ENCODE peak calls at places on chromosomes 3 and 15, in seven cellular contexts. One of them, this sample, is unnamed.
A peak's percentile ranks its signal among the peaks of the same experiment; 100 is the strongest.

GRCh38 chr3:71689305-71689704 is 35.9 kb downstream of the EIF4E3 start:
- DNase-seq in IMR-90: no peak
- DNase-seq in right lobe of liver: no peak
- DNase-seq in adrenal gland: no peak
- DNase-seq in astrocyte of the cerebellum: no peak
- DNase-seq in fibroblast of lung: no peak
- DNase-seq in neural progenitor cell: no peak
- DNase-seq in this sample: no peak

GRCh38 chr15:70376929-70377691 is 279.4 kb upstream of the TLE3 start:
- DNase-seq in IMR-90: peak; percentile 2
- DNase-seq in right lobe of liver: peak; percentile 77
- DNase-seq in fibroblast of lung: peak; percentile 48
- DNase-seq in neural progenitor cell: peak; percentile 42
- DNase-seq in astrocyte of the cerebellum: peak; percentile 48
- DNase-seq in adrenal gland: peak; percentile 45
- DNase-seq in this sample: peak; percentile 45

GRCh38 chr3:98817546-98817945 is 54.4 kb downstream of the ST3GAL6 start:
- DNase-seq in IMR-90: peak; percentile 59
- DNase-seq in fibroblast of lung: peak; percentile 78
- DNase-seq in neural progenitor cell: peak; percentile 46
- DNase-seq in right lobe of liver: no peak
- DNase-seq in astrocyte of the cerebellum: peak; percentile 49
- DNase-seq in adrenal gland: no peak
- DNase-seq in this sample: no peak

GRCh38 chr3:14425574-14426304 is 23.3 kb downstream of the SLC6A6 start:
- DNase-seq in IMR-90: no peak
- DNase-seq in neural progenitor cell: no peak
- DNase-seq in right lobe of liver: no peak
- DNase-seq in astrocyte of the cerebellum: no peak
- DNase-seq in adrenal gland: no peak
- DNase-seq in fibroblast of lung: no peak
- DNase-seq in this sample: no peak

GRCh38 chr3:171225698-171226097 is 199.2 kb upstream of the SLC2A2 start:
- DNase-seq in IMR-90: peak; percentile 5
- DNase-seq in right lobe of liver: no peak
- DNase-seq in astrocyte of the cerebellum: peak; percentile 99
- DNase-seq in neural progenitor cell: no peak
- DNase-seq in adrenal gland: no peak
- DNase-seq in fibroblast of lung: peak; percentile 66
- DNase-seq in this sample: peak; percentile 6

GRCh38 chr3:46950661-46951241 is 25.8 kb downstream of the CCDC12 start:
- DNase-seq in adrenal gland: no peak
- DNase-seq in neural progenitor cell: no peak
- DNase-seq in fibroblast of lung: no peak
- DNase-seq in IMR-90: no peak
- DNase-seq in astrocyte of the cerebellum: no peak
- DNase-seq in right lobe of liver: no peak
- DNase-seq in this sample: no peak

GRCh38 chr3:45597166-45597565 is 2.6 kb downstream of the LIMD1 start:
- DNase-seq in right lobe of liver: peak; percentile 69
- DNase-seq in astrocyte of the cerebellum: peak; percentile 73
- DNase-seq in IMR-90: peak; percentile 59
- DNase-seq in fibroblast of lung: peak; percentile 50
- DNase-seq in adrenal gland: no peak
- DNase-seq in neural progenitor cell: no peak
- DNase-seq in this sample: no peak

GRCh38 chr15:69143756-69144436 is 16.5 kb upstream of the GLCE start:
- DNase-seq in fibroblast of lung: peak; percentile 17
- DNase-seq in right lobe of liver: no peak
- DNase-seq in astrocyte of the cerebellum: no peak
- DNase-seq in IMR-90: no peak
- DNase-seq in adrenal gland: no peak
- DNase-seq in neural progenitor cell: no peak
- DNase-seq in this sample: no peak

GRCh38 chr15:97196066-97197027 is 764.2 kb upstream of the ARRDC4 start:
- DNase-seq in astrocyte of the cerebellum: no peak
- DNase-seq in neural progenitor cell: peak; percentile 23
- DNase-seq in right lobe of liver: no peak
- DNase-seq in fibroblast of lung: no peak
- DNase-seq in IMR-90: no peak
- DNase-seq in adrenal gland: no peak
- DNase-seq in this sample: no peak

GRCh38 chr15:36575266-36575665 is 4.2 kb upstream of the CDIN1 start:
- DNase-seq in adrenal gland: no peak
- DNase-seq in neural progenitor cell: no peak
- DNase-seq in fibroblast of lung: no peak
- DNase-seq in astrocyte of the cerebellum: no peak
- DNase-seq in IMR-90: no peak
- DNase-seq in right lobe of liver: no peak
- DNase-seq in this sample: no peak

GRCh38 chr3:194664857-194665256 is 7.1 kb downstream of the LSG1 start:
- DNase-seq in neural progenitor cell: no peak
- DNase-seq in IMR-90: no peak
- DNase-seq in right lobe of liver: no peak
- DNase-seq in astrocyte of the cerebellum: no peak
- DNase-seq in fibroblast of lung: no peak
- DNase-seq in adrenal gland: no peak
- DNase-seq in this sample: no peak

DNA sequence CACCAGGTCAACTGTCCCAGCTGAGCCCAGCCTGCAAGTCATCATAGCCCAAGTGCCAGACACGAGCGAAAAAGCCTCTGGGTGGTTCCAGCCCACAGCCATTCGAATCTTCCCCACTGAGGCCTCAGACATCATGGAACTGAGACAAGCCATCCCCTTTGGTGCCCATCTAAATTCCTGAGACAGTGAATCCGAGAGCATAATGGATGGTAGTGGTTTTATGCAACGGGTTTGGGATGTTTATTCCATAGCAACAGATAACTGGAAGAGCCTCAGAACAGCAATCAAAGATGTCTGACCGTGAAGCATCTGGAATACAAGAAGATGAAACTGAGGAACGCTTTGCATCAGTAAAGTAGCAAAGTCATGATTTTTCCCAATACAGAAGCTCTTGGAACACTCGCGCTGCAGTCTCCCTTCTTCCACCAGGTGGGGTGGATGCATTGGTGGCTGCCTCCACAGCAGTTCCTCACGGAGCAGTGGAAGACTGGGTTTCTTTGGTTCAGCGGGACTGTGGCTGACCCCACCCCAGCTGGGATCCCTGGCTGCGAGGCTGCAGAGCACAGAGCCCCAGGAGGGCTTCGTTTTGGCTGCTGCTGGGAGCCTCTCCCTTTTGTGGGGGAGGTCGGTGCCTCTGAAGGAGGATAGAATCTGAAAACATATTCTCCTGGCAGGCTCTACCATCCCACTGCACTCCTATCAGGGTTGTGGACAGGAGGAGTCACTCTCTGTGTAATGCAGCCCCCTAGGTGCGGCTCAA is 26.4 kb upstream of the PDE8A start:
- DNase-seq in fibroblast of lung: peak; percentile 81
- DNase-seq in adrenal gland: peak; percentile 80
- DNase-seq in neural progenitor cell: peak; percentile 70
- DNase-seq in right lobe of liver: peak; percentile 72
- DNase-seq in astrocyte of the cerebellum: peak; percentile 57
- DNase-seq in IMR-90: peak; percentile 78
- DNase-seq in this sample: peak; percentile 85
- TF ChIP-seq CTCF in fibroblast of lung: peak; percentile 94
- TF ChIP-seq CTCF in adrenal gland: peak; percentile 93
- TF ChIP-seq CTCF in neural progenitor cell: peak; percentile 72
- TF ChIP-seq CTCF in right lobe of liver: peak; percentile 92
- TF ChIP-seq CTCF in astrocyte of the cerebellum: peak; percentile 97
- TF ChIP-seq CTCF in IMR-90: peak; percentile 87
- TF ChIP-seq CTCF in this sample: peak; percentile 97

DNA sequence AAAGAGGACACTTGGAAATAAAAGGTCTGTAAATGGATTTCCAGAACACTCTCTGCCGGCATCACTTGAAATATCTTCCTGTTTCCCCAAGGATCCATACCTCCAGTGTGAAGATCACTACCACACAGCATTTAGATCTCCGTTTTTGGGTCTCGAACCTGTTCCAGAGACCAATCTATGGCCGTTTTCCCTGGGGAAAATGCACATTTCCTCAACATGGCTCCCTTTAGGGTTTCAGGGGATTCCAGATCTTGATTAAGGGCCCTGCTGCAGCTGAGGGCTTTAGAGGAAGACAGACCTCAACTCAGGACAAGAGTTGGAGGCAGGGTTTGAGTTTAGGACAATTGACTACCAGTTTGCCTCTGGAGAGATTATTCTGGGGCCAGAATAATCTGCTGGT is 2.1 kb downstream of the CTSH start:
- DNase-seq in astrocyte of the cerebellum: no peak
- DNase-seq in IMR-90: no peak
- DNase-seq in fibroblast of lung: no peak
- DNase-seq in right lobe of liver: no peak
- DNase-seq in adrenal gland: no peak
- DNase-seq in neural progenitor cell: no peak
- DNase-seq in this sample: no peak
- H3K4me3 ChIP-seq in astrocyte of the cerebellum: no peak overlapping the region
- H3K4me3 ChIP-seq in IMR-90: no peak overlapping the region
- H3K4me3 ChIP-seq in fibroblast of lung: no peak overlapping the region
- H3K4me3 ChIP-seq in right lobe of liver: no peak overlapping the region
- H3K4me3 ChIP-seq in adrenal gland: no peak overlapping the region
- H3K4me3 ChIP-seq in neural progenitor cell: no peak overlapping the region
- H3K4me3 ChIP-seq in this sample: no peak overlapping the region

DNA sequence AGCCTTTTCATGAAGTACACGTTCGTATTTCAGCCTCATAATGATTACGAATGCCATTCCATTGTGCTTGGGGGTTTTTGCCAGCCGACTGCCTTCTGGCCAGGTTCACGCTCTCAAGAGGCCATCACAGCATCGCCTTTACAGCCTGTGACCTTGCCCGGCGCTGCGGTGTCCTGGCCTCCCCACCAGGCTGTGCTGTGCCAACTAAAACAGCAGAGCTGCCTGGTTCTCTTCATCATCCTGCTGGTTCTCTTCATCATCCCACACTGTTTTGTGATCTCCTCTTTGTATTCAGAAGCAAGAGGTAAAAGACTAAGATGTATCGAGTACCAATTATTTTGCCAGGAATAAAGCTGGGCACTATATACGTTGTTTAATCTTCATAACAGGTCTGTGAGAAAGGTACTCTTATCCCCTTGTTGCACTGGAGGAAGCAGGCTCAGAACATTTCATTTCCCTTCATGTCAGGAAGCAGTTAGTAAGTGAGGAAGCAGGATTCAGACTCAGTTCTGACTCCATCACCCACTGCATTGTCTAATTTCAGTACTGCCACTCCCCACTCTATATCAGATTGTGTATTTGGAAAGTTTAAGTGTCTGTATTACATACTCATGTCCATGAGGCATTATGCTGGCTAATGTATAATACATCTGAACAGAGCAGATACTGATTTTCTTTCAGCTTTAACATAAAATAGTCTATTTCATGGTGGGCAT is 92.7 kb downstream of the LRRC28 start:
- DNase-seq in right lobe of liver: no peak
- DNase-seq in fibroblast of lung: no peak
- DNase-seq in IMR-90: no peak
- DNase-seq in neural progenitor cell: peak; percentile 54
- DNase-seq in astrocyte of the cerebellum: no peak
- DNase-seq in adrenal gland: no peak
- DNase-seq in this sample: no peak
- TF ChIP-seq CTCF in right lobe of liver: no peak
- TF ChIP-seq CTCF in fibroblast of lung: peak; percentile 8
- TF ChIP-seq CTCF in IMR-90: no peak
- TF ChIP-seq CTCF in neural progenitor cell: peak; percentile 60
- TF ChIP-seq CTCF in astrocyte of the cerebellum: peak; percentile 18
- TF ChIP-seq CTCF in adrenal gland: peak; percentile 22
- TF ChIP-seq CTCF in this sample: no peak

DNA sequence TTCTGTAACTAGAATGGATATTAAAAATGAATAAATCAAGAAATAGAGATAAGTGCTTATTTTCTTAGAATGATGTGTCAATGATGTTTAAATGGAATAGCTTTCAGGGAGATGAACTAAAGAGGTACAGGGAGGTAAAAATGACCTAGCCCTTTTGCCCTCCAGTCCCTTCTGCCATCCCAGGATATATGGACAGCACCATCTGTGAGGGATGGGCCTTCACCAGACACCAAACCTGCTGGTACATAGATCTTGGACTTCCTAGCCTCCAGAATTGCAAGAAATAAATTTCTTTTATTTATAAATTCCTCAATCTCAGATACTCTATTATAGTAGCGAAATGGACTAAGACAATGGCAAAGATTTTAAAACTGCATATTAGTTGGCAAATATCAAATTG is 352.0 kb upstream of the THBS1 start:
- DNase-seq in astrocyte of the cerebellum: no peak
- DNase-seq in neural progenitor cell: no peak
- DNase-seq in fibroblast of lung: no peak
- DNase-seq in right lobe of liver: no peak
- DNase-seq in adrenal gland: no peak
- DNase-seq in IMR-90: no peak
- DNase-seq in this sample: no peak
- H3K4me3 ChIP-seq in astrocyte of the cerebellum: no peak overlapping the region
- H3K4me3 ChIP-seq in neural progenitor cell: no peak overlapping the region
- H3K4me3 ChIP-seq in fibroblast of lung: no peak overlapping the region
- H3K4me3 ChIP-seq in right lobe of liver: no peak overlapping the region
- H3K4me3 ChIP-seq in adrenal gland: no peak overlapping the region
- H3K4me3 ChIP-seq in IMR-90: no peak overlapping the region
- H3K4me3 ChIP-seq in this sample: no peak overlapping the region

This sample was measured in foreskin fibroblast.